ENCODE peak calls at places on chromosomes 12 and 14, in six cellular contexts. One of them, this sample, is unnamed. For H3K9me3, the result is how much of the 10 kb centered on the place peaks cover.

GRCh38 chr12:98911396-98911795 is 266.3 kb downstream of the APAF1 start:
- DNase-seq in SK-N-SH: no peak
- DNase-seq in hepatocyte: no peak
- DNase-seq in OCI-LY7: no peak
- DNase-seq in HCT116: no peak
- DNase-seq in neural progenitor cell: no peak
- DNase-seq in this sample: no peak

GRCh38 chr12:54385251-54385914 is 850 bp upstream of the ZNF385A start:
- DNase-seq in SK-N-SH: peak
- DNase-seq in neural progenitor cell: peak
- DNase-seq in HCT116: no peak
- DNase-seq in OCI-LY7: peak
- DNase-seq in hepatocyte: no peak
- DNase-seq in this sample: no peak

GRCh38 chr12:41709463-41710285 is 435.0 kb downstream of the GXYLT1 start:
- DNase-seq in OCI-LY7: no peak
- DNase-seq in hepatocyte: peak
- DNase-seq in neural progenitor cell: no peak
- DNase-seq in SK-N-SH: no peak
- DNase-seq in HCT116: no peak
- DNase-seq in this sample: peak

GRCh38 chr12:124379938-124380754 is 85.3 kb downstream of the RFLNA start:
- DNase-seq in HCT116: no peak
- DNase-seq in SK-N-SH: no peak
- DNase-seq in neural progenitor cell: peak
- DNase-seq in hepatocyte: peak
- DNase-seq in OCI-LY7: no peak
- DNase-seq in this sample: peak

GRCh38 chr12:116910645-116911449 is at the start of gene FBXW8:
- DNase-seq in OCI-LY7: peak
- DNase-seq in HCT116: peak
- DNase-seq in neural progenitor cell: peak
- DNase-seq in hepatocyte: peak
- DNase-seq in SK-N-SH: peak
- DNase-seq in this sample: peak

GRCh38 chr12:19575307-19576243 is 136.3 kb downstream of the AEBP2 start:
- DNase-seq in neural progenitor cell: no peak
- DNase-seq in OCI-LY7: no peak
- DNase-seq in SK-N-SH: peak
- DNase-seq in HCT116: peak
- DNase-seq in hepatocyte: peak
- DNase-seq in this sample: peak

GRCh38 chr12:101671157-101671791 is 26.2 kb upstream of the CHPT1 start:
- DNase-seq in SK-N-SH: no peak
- DNase-seq in HCT116: no peak
- DNase-seq in hepatocyte: no peak
- DNase-seq in neural progenitor cell: no peak
- DNase-seq in OCI-LY7: peak
- DNase-seq in this sample: no peak

GRCh38 chr12:50251619-50252300 is 31.6 kb downstream of the LIMA1 start:
- DNase-seq in hepatocyte: no peak
- DNase-seq in neural progenitor cell: no peak
- DNase-seq in HCT116: no peak
- DNase-seq in SK-N-SH: no peak
- DNase-seq in OCI-LY7: no peak
- DNase-seq in this sample: no peak

GRCh38 chr14:61525293-61526011 is 169.9 kb upstream of the HIF1A start:
- DNase-seq in HCT116: peak
- DNase-seq in OCI-LY7: no peak
- DNase-seq in SK-N-SH: no peak
- DNase-seq in neural progenitor cell: no peak
- DNase-seq in hepatocyte: peak
- DNase-seq in this sample: peak

GRCh38 chr12:55736780-55737580 is 5.9 kb upstream of the GDF11 start:
- DNase-seq in SK-N-SH: peak
- DNase-seq in OCI-LY7: peak
- DNase-seq in neural progenitor cell: peak
- DNase-seq in hepatocyte: peak
- DNase-seq in HCT116: peak
- DNase-seq in this sample: peak

GRCh38 chr14:50023671-50024490 is 92.5 kb downstream of the VCPKMT start:
- DNase-seq in hepatocyte: no peak
- DNase-seq in OCI-LY7: no peak
- DNase-seq in SK-N-SH: no peak
- DNase-seq in neural progenitor cell: no peak
- DNase-seq in HCT116: no peak
- DNase-seq in this sample: peak

GRCh38 chr12:3740840-3741239 is 12.1 kb downstream of the CRACR2A start:
- DNase-seq in hepatocyte: no peak
- DNase-seq in neural progenitor cell: no peak
- DNase-seq in SK-N-SH: no peak
- DNase-seq in HCT116: no peak
- DNase-seq in OCI-LY7: no peak
- DNase-seq in this sample: no peak

GRCh38 chr12:64051057-64051456 is 171.0 kb downstream of the KICS2 start:
- DNase-seq in OCI-LY7: no peak
- DNase-seq in neural progenitor cell: no peak
- DNase-seq in HCT116: no peak
- DNase-seq in SK-N-SH: no peak
- DNase-seq in hepatocyte: no peak
- DNase-seq in this sample: no peak

GRCh38 chr12:27331299-27331926 is 1.2 kb upstream of the BMAL2 start:
- DNase-seq in hepatocyte: peak
- DNase-seq in SK-N-SH: no peak
- DNase-seq in neural progenitor cell: no peak
- DNase-seq in OCI-LY7: no peak
- DNase-seq in HCT116: peak
- DNase-seq in this sample: peak

GRCh38 chr14:74980746-74981661 is 21.7 kb upstream of the EIF2B2 start:
- DNase-seq in hepatocyte: no peak
- DNase-seq in neural progenitor cell: peak
- DNase-seq in SK-N-SH: no peak
- DNase-seq in OCI-LY7: no peak
- DNase-seq in HCT116: no peak
- DNase-seq in this sample: peak

GRCh38 chr12:71945121-71945520 is 6.5 kb downstream of the TPH2 start:
- DNase-seq in SK-N-SH: no peak
- DNase-seq in neural progenitor cell: no peak
- DNase-seq in hepatocyte: no peak
- DNase-seq in OCI-LY7: no peak
- DNase-seq in HCT116: no peak
- DNase-seq in this sample: no peak

GRCh38 chr14:59464651-59465569 is at the start of gene GPR135:
- DNase-seq in HCT116: no peak
- DNase-seq in SK-N-SH: peak
- DNase-seq in hepatocyte: peak
- DNase-seq in OCI-LY7: peak
- DNase-seq in neural progenitor cell: peak
- DNase-seq in this sample: peak

GRCh38 chr12:103397536-103397935 is 98.2 kb downstream of the C12orf42 start:
- DNase-seq in OCI-LY7: no peak
- DNase-seq in SK-N-SH: no peak
- DNase-seq in HCT116: no peak
- DNase-seq in neural progenitor cell: no peak
- DNase-seq in hepatocyte: no peak
- DNase-seq in this sample: no peak

GRCh38 chr12:25713264-25713663 is 160.2 kb upstream of the LMNTD1 start:
- DNase-seq in OCI-LY7: no peak
- DNase-seq in neural progenitor cell: no peak
- DNase-seq in HCT116: no peak
- DNase-seq in SK-N-SH: no peak
- DNase-seq in hepatocyte: no peak
- DNase-seq in this sample: no peak

GRCh38 chr12:52044284-52044983 is 6.8 kb upstream of the NR4A1 start:
- DNase-seq in HCT116: no peak
- DNase-seq in hepatocyte: no peak
- DNase-seq in neural progenitor cell: no peak
- DNase-seq in SK-N-SH: no peak
- DNase-seq in OCI-LY7: no peak
- DNase-seq in this sample: peak

GRCh38 chr14:70808023-70808401 is 1.3 kb downstream of the MAP3K9 start:
- DNase-seq in hepatocyte: peak
- DNase-seq in SK-N-SH: peak
- DNase-seq in OCI-LY7: peak
- DNase-seq in HCT116: peak
- DNase-seq in neural progenitor cell: peak
- DNase-seq in this sample: no peak

GRCh38 chr12:124681779-124682391 is 114.5 kb upstream of the NCOR2 start:
- DNase-seq in OCI-LY7: no peak
- DNase-seq in HCT116: no peak
- DNase-seq in hepatocyte: no peak
- DNase-seq in SK-N-SH: no peak
- DNase-seq in neural progenitor cell: no peak
- DNase-seq in this sample: peak

GRCh38 chr12:104182144-104182543 is 33.4 kb upstream of the TXNRD1 start:
- DNase-seq in neural progenitor cell: no peak
- DNase-seq in hepatocyte: no peak
- DNase-seq in HCT116: no peak
- DNase-seq in OCI-LY7: no peak
- DNase-seq in SK-N-SH: no peak
- DNase-seq in this sample: peak

GRCh38 chr12:20620311-20620710 is 74.8 kb upstream of the SLCO1C1 start:
- DNase-seq in hepatocyte: no peak
- DNase-seq in HCT116: no peak
- DNase-seq in neural progenitor cell: no peak
- DNase-seq in OCI-LY7: no peak
- DNase-seq in SK-N-SH: no peak
- DNase-seq in this sample: no peak

GRCh38 chr14:32203928-32204357 is 874 bp upstream of the RNU6-8 start:
- DNase-seq in OCI-LY7: no peak
- DNase-seq in SK-N-SH: peak
- DNase-seq in HCT116: no peak
- DNase-seq in neural progenitor cell: peak
- DNase-seq in hepatocyte: no peak
- DNase-seq in this sample: no peak

GRCh38 chr14:32206552-32206951 is 3.5 kb upstream of the RNU6-8 start:
- DNase-seq in neural progenitor cell: no peak
- DNase-seq in hepatocyte: no peak
- DNase-seq in SK-N-SH: no peak
- DNase-seq in HCT116: no peak
- DNase-seq in OCI-LY7: no peak
- DNase-seq in this sample: no peak

GRCh38 chr14:32205984-32206383 is 2.9 kb upstream of the RNU6-8 start:
- DNase-seq in HCT116: no peak
- DNase-seq in hepatocyte: no peak
- DNase-seq in OCI-LY7: no peak
- DNase-seq in neural progenitor cell: no peak
- DNase-seq in SK-N-SH: no peak
- DNase-seq in this sample: no peak

GRCh38 chr14:32202941-32203882 is at the start of gene RNU6-8:
- DNase-seq in neural progenitor cell: peak
- DNase-seq in OCI-LY7: peak
- DNase-seq in hepatocyte: peak
- DNase-seq in SK-N-SH: peak
- DNase-seq in HCT116: peak
- DNase-seq in this sample: peak

GRCh38 chr14:32205554-32205953 is 2.5 kb upstream of the RNU6-8 start:
- DNase-seq in OCI-LY7: no peak
- DNase-seq in SK-N-SH: no peak
- DNase-seq in HCT116: no peak
- DNase-seq in hepatocyte: no peak
- DNase-seq in neural progenitor cell: no peak
- DNase-seq in this sample: no peak
- H3K4me2 ChIP-seq in OCI-LY7: peak
- H3K4me2 ChIP-seq in SK-N-SH: no peak
- H3K4me2 ChIP-seq in HCT116: peak
- H3K4me2 ChIP-seq in hepatocyte: no peak
- H3K4me2 ChIP-seq in neural progenitor cell: no peak
- H3K4me2 ChIP-seq in this sample: no peak

GRCh38 chr14:28676481-28676880 is 90.1 kb upstream of the FOXG1 start:
- DNase-seq in OCI-LY7: no peak
- DNase-seq in neural progenitor cell: no peak
- DNase-seq in HCT116: no peak
- DNase-seq in hepatocyte: peak
- DNase-seq in SK-N-SH: no peak
- DNase-seq in this sample: peak
- H3K9me3 ChIP-seq in OCI-LY7: under half
- H3K9me3 ChIP-seq in neural progenitor cell: under half
- H3K9me3 ChIP-seq in HCT116: under half
- H3K9me3 ChIP-seq in hepatocyte: under half
- H3K9me3 ChIP-seq in SK-N-SH: under half
- H3K9me3 ChIP-seq in this sample: under half

DNA sequence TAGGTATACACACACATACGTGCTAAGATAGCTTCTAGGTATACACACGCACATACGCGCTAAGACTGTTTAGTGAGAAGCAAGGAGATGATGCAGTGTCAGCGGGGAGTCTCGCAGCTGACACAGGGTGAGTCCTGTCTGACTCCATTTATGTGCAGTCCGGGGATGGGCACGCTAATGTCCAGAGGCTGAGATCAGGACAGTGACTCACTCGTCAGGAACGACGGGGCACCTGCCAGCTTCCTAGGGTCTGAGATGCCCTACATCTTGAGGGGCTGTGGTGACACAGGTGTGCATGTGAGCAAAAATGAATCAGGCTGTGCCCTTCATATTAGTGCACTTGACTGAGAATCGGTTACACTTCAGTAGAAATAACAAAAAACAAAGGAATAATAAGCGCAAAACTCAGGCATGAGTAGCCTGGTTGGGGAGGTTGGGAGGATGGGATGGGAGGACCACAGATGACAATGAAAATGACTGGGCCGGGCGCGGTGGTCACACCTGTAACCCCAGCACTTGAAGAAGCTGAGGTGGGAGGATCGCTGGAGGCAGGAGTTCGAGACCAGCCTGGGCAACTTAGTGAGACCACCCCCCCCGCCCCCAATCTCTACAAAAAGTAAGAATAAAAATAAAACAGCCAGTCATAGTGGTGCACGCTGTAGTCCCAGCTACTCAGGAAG is 29.1 kb upstream of the ULK1 start:
- DNase-seq in SK-N-SH: peak
- DNase-seq in neural progenitor cell: no peak
- DNase-seq in hepatocyte: no peak
- DNase-seq in OCI-LY7: no peak
- DNase-seq in HCT116: peak
- DNase-seq in this sample: peak
- TF ChIP-seq EZH2phosphoT487 in SK-N-SH: no peak
- TF ChIP-seq EZH2phosphoT487 in neural progenitor cell: no peak
- TF ChIP-seq EZH2phosphoT487 in hepatocyte: no peak
- TF ChIP-seq EZH2phosphoT487 in OCI-LY7: no peak
- TF ChIP-seq EZH2phosphoT487 in HCT116: no peak
- TF ChIP-seq EZH2phosphoT487 in this sample: no peak

DNA sequence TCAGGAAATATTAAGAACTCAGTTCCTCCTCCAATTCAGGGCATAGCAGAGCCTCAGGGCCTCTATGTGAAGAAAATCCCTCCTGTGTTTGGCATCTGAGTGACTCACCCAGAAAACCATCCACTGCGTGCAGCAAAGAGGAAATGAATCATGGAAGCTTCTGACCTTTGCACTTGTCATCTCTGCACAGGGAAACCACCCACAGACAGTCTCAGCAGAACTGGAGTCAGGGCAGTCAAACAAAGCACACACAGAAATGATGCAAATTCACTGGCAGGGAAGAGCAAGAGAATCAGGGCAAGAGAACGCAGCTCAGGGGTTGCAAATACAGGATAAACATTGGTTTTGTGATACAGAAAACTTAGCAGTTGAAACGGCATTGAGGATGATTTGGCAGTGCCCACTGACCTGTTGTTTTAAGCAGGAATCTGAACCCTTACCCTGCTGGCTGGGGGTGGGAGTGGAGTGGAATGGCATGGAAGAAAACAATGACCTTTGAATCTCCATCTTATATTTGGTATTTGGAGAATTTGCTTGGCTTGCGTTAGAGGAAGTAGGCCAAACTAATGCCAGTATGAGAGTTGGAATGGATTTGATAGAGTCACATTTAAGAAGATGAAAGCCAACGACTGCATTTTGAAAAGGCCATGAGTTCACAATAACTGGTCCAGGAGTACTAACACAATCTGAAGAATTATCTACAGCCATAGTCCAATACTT is 53.5 kb downstream of the PHLDA1 start:
- DNase-seq in hepatocyte: peak
- DNase-seq in SK-N-SH: no peak
- DNase-seq in OCI-LY7: peak
- DNase-seq in neural progenitor cell: no peak
- DNase-seq in HCT116: peak
- DNase-seq in this sample: peak
- H3K4me2 ChIP-seq in hepatocyte: peak
- H3K4me2 ChIP-seq in SK-N-SH: peak
- H3K4me2 ChIP-seq in OCI-LY7: peak
- H3K4me2 ChIP-seq in neural progenitor cell: no peak
- H3K4me2 ChIP-seq in HCT116: peak
- H3K4me2 ChIP-seq in this sample: peak